ENCODE peak calls at places on chromosomes 5 and 9, in seven cellular contexts. V is IMR-90, N is neuronal stem cell, R is H1, Z is H9, U is mesendoderm, O is trophoblast cell. E is an unnamed sample.

GRCh38 chr9:86434039-86434726 is 80.0 kb upstream of the TUT7 start:
- DNase-seq in Z (no peak), V (peak), U (peak), N (peak), R (no peak), O (peak), E (peak)

GRCh38 chr5:146339715-146340259 is 1.1 kb downstream of the POU4F3 start:
- DNase-seq in Z (peak), U (peak), N (no peak), R (no peak), V (no peak), O (no peak), E (no peak)

GRCh38 chr5:170769236-170769635 is 14.3 kb upstream of the GABRP start:
- DNase-seq in Z (no peak), U (no peak), O (no peak), R (no peak), N (no peak), V (no peak), E (no peak)

GRCh38 chr9:135570456-135570855 is 8.9 kb downstream of the PAEP start:
- DNase-seq in Z (no peak), U (peak), V (no peak), R (no peak), N (no peak), O (no peak), E (no peak)

GRCh38 chr5:127995556-127995955 is 88.0 kb upstream of the SLC12A2 start:
- DNase-seq in U (no peak), R (no peak), N (no peak), Z (no peak), V (peak), O (no peak), E (no peak)

GRCh38 chr5:171673328-171673727 is 112.3 kb upstream of the SMIM23 start:
- DNase-seq in Z (no peak), R (peak), U (no peak), N (no peak), O (no peak), V (no peak), E (no peak)

GRCh38 chr9:36399980-36400331 is at the start of gene RNF38:
- DNase-seq in V (no peak), R (no peak), Z (no peak), O (no peak), U (no peak), N (no peak), E (no peak)

GRCh38 chr5:140973550-140973949 is 7.3 kb downstream of the PCDHAC2 start:
- DNase-seq in V (no peak), N (no peak), Z (no peak), U (no peak), O (no peak), R (no peak), E (no peak)

DNA sequence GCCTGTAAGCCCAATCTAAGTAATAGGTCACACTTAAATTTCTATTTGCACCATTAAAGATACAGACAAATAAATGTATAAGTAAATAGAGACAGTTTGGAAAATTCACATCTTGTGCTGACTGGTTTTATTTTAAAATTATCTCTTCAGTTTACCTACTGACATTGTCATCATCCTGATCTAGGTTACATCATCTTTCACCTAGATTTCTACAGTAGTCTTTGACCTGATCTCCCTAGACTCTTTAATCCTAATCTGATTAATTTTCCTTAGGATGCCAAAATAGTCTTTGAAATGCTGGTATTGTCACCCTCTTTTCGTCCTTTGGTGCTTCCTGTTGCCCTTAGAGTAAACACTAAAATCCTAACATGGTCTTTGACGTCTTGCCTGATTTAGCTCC is 43.9 kb downstream of the NDUFS4 start:
- DNase-seq in U (no peak), O (no peak), V (no peak), Z (no peak), N (no peak), R (no peak), E (no peak)
- H3K4ac ChIP-seq in U (no peak), O (no peak), V (no peak), Z (no peak), N (no peak), R (no peak), E (no peak)

GRCh38 chr5:112514062-112514561 is 95.0 kb upstream of the EPB41L4A start:
- DNase-seq in O (no peak), R (no peak), N (no peak), Z (no peak), U (no peak), V (no peak), E (no peak)
- H3K4ac ChIP-seq in O (no peak), R (no peak), N (no peak), Z (no peak), U (no peak), V (no peak), E (no peak)

DNA sequence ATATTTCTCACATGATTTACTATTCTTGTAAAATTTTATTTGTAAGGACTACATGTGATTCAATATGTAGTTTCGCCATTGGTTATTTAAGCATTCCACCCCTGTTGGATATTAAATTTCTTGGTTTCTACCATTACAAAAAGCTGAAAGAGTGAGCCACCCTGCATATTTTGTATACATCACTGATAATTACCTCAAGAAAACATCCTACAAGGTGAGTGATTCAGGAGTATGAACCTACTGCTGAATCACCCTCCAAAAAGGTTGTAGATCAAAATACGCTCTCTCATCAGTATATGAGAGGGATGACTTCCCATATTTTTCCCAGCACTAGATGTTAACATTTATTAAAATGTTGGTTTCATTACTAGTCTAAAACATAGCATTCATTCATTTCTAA is 454.3 kb upstream of the WWC1 start:
- DNase-seq in V (no peak), U (no peak), R (no peak), N (no peak), O (no peak), Z (no peak), E (no peak)
- H3K4ac ChIP-seq in V (no peak), U (no peak), R (no peak), N (no peak), O (no peak), Z (no peak), E (no peak)

DNA sequence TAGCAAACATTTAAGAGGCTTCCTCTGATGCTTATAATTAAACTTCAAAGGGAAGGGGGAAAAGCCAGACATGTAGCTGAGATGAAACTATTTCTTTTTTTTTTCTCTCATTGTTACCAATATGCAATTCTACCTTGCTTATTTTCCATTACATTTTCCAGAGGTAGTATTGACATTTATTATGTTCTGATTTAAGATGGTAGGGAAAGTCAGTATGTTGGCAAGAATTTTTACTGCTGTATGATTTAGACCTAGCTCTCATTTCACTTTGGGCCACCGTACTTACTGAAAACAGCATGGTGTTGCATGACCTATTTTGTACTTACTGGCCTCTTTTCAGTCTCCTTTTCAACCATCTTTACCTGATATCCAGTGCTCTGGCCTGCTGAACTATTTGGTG is 9.6 kb upstream of the SPINK6 start:
- DNase-seq in Z (no peak), V (no peak), R (no peak), U (no peak), O (no peak), N (no peak), E (no peak)
- H3K4ac ChIP-seq in Z (no peak), V (no peak), R (no peak), U (no peak), O (no peak), N (no peak), E (no peak)

GRCh38 chr9:72948906-72949582 is 3.8 kb downstream of the ALDH1A1 start:
- DNase-seq in R (no peak), N (no peak), V (no peak), O (no peak), U (no peak), Z (no peak), E (no peak)

GRCh38 chr9:72951043-72951442 is 1.8 kb downstream of the ALDH1A1 start:
- DNase-seq in N (no peak), V (no peak), O (no peak), Z (no peak), U (no peak), R (no peak), E (peak)

GRCh38 chr9:72951520-72952393 is 1.1 kb downstream of the ALDH1A1 start:
- DNase-seq in U (no peak), R (no peak), O (no peak), N (no peak), Z (no peak), V (no peak), E (no peak)

GRCh38 chr9:72947987-72948465 is 4.8 kb downstream of the ALDH1A1 start:
- DNase-seq in U (peak), V (no peak), R (no peak), N (no peak), Z (no peak), O (no peak), E (no peak)

GRCh38 chr9:72949918-72950325 is 2.9 kb downstream of the ALDH1A1 start:
- DNase-seq in U (no peak), N (no peak), R (no peak), V (no peak), O (no peak), Z (no peak), E (no peak)
- H3K4ac ChIP-seq in U (no peak), N (no peak), R (no peak), V (no peak), O (no peak), Z (no peak), E (no peak)

GRCh38 chr9:90815183-90815943 is 13.7 kb downstream of the SYK start:
- DNase-seq in Z (no peak), N (no peak), U (peak), O (no peak), R (no peak), V (peak), E (peak)

GRCh38 chr9:90815944-90816357 is 14.3 kb downstream of the SYK start:
- DNase-seq in O (no peak), N (no peak), Z (no peak), R (no peak), U (no peak), V (no peak), E (peak)

GRCh38 chr9:90814355-90814754 is 12.7 kb downstream of the SYK start:
- DNase-seq in V (no peak), U (no peak), O (no peak), N (no peak), Z (no peak), R (no peak), E (no peak)

GRCh38 chr9:90813011-90813410 is 11.4 kb downstream of the SYK start:
- DNase-seq in V (no peak), Z (no peak), R (no peak), N (no peak), O (no peak), U (no peak), E (peak)

GRCh38 chr9:90813523-90813922 is 11.9 kb downstream of the SYK start:
- DNase-seq in U (no peak), R (no peak), N (no peak), O (no peak), Z (no peak), V (no peak), E (peak)
- H3K4ac ChIP-seq in U (no peak), R (no peak), N (no peak), O (no peak), Z (no peak), V (no peak), E (no peak)

DNA sequence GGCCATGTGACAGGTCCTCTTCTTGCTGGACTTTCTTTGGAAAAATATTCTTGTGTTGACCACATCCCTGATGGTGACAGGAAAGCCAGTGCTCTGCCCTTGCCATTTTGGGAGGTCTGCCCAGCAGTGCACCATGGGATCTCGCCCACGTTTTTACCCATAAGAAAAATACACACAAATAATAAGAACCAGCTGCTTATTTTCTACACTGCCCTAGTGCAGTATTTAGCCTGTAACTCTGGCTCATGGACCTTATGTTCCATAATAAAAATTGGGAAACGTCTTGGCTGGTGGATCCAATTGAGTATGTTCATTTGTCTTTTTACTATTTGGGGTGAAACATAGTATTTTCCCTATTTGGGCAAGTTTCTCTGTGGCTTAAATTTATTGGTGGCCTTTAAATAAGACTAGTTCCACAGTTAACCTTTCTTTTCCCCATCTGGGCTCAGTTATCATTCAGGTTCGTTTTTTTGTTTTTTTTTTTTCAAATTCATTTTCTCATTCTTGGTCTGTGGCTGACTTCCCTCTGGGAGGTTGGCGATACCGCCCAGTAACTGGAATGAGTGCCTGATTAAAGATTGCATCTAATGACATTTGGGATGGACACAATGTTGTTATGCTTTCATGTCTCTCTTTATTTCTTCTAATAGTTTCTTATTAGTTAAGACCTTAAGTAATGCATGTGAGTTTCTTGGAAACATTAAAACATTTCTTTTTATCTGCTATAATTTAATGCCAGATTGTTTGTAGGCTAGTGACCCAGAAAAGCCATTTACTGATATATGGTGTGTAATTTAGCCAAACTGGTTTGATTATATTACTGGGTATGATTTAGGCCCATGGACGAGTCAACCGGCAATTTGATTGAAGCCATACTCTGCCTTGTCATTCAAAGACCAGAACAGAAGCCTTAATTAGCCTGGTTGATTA is 163.7 kb downstream of the FGF10 start:
- DNase-seq in U (no peak), V (no peak), Z (no peak), O (no peak), N (no peak), R (no peak), E (no peak)
- H3K4ac ChIP-seq in U (no peak), V (no peak), Z (no peak), O (no peak), N (no peak), R (no peak), E (no peak)

E was measured in mesenchymal stem cell.